ENCODE peak calls at places on chromosomes 7 and 10, in nine cellular contexts. C, U, Y, X, S, A, I, H and N are unnamed samples.

GRCh38 chr10:123141791-123142700 is 5.9 kb upstream of the HMX2 start:
- DNase-seq in C (peak; percentile 37), U (no peak), Y (no peak), X (no peak), S (no peak), A (no peak), I (no peak), H (no peak), N (no peak)

GRCh38 chr7:117113871-117114270 is 160.6 kb downstream of the ST7 start:
- DNase-seq in C (no peak), U (no peak), Y (no peak), X (no peak), S (no peak), A (no peak), I (no peak), H (no peak), N (no peak)

GRCh38 chr10:110706690-110707098 is 62.6 kb downstream of the RBM20 start:
- DNase-seq in C (peak; percentile 30), U (no peak), Y (no peak), X (peak; percentile 16), S (no peak), A (no peak), I (no peak), H (no peak), N (no peak)

GRCh38 chr10:113524539-113525490 is 28.0 kb upstream of the HABP2 start:
- DNase-seq in C (no peak), U (no peak), Y (no peak), X (no peak), S (no peak), A (no peak), I (no peak), H (no peak), N (no peak)

GRCh38 chr7:41431671-41432070 is 271.2 kb downstream of the INHBA start:
- DNase-seq in C (no peak), U (no peak), Y (no peak), X (no peak), S (no peak), A (no peak), I (no peak), H (no peak), N (no peak)

GRCh38 chr7:34840176-34840785 is 182.3 kb downstream of the NPSR1 start:
- DNase-seq in C (no peak), U (no peak), Y (no peak), X (no peak), S (no peak), A (no peak), I (no peak), H (no peak), N (no peak)

GRCh38 chr7:11753441-11753840 is 78.6 kb downstream of the THSD7A start:
- DNase-seq in C (peak; percentile 9), U (no peak), Y (no peak), X (no peak), S (no peak), A (no peak), I (no peak), H (no peak), N (no peak)

GRCh38 chr7:159088016-159088865 is 56.4 kb downstream of the VIPR2 start:
- DNase-seq in C (no peak), U (no peak), Y (no peak), X (no peak), S (peak; percentile 37), A (no peak), I (no peak), H (no peak), N (peak; percentile 14)

GRCh38 chr10:94315975-94316464 is 46.7 kb downstream of the NOC3L start:
- DNase-seq in C (peak; percentile 23), U (no peak), Y (no peak), X (no peak), S (no peak), A (no peak), I (no peak), H (no peak), N (no peak)

GRCh38 chr10:92868557-92868956 is 20.2 kb downstream of the EXOC6 start:
- DNase-seq in C (no peak), U (no peak), Y (no peak), X (no peak), S (no peak), A (no peak), I (no peak), H (no peak), N (no peak)

GRCh38 chr10:119207713-119208552 is 562 bp downstream of the GRK5 start:
- DNase-seq in C (peak; percentile 56), U (no peak), Y (peak; percentile 68), X (no peak), S (peak; percentile 75), A (peak; percentile 47), I (peak; percentile 65), H (peak; percentile 9), N (peak; percentile 92)

GRCh38 chr10:35421553-35422178 is 85.4 kb downstream of the CCNY start:
- DNase-seq in C (no peak), U (no peak), Y (no peak), X (peak; percentile 35), S (no peak), A (no peak), I (no peak), H (no peak), N (no peak)

GRCh38 chr10:112247791-112248190 is 35.4 kb upstream of the TECTB start:
- DNase-seq in C (no peak), U (no peak), Y (no peak), X (no peak), S (no peak), A (no peak), I (no peak), H (no peak), N (no peak)

GRCh38 chr7:155208681-155209477 is 88.8 kb upstream of the INSIG1 start:
- DNase-seq in C (no peak), U (no peak), Y (no peak), X (peak; percentile 35), S (no peak), A (no peak), I (no peak), H (no peak), N (no peak)

GRCh38 chr7:117047496-117047895 is 94.2 kb downstream of the ST7 start:
- DNase-seq in C (no peak), U (no peak), Y (no peak), X (no peak), S (no peak), A (no peak), I (no peak), H (no peak), N (no peak)

GRCh38 chr7:13489386-13489785 is 500.1 kb downstream of the ETV1 start:
- DNase-seq in C (no peak), U (no peak), Y (no peak), X (no peak), S (no peak), A (no peak), I (no peak), H (no peak), N (no peak)

GRCh38 chr10:126256864-126257263 is 131.4 kb downstream of the ADAM12 start:
- DNase-seq in C (peak; percentile 54), U (no peak), Y (no peak), X (no peak), S (no peak), A (no peak), I (no peak), H (no peak), N (no peak)
- TF ChIP-seq CTCF in C (peak; percentile 56), U (peak; percentile 13), Y (no peak), X (no peak), S (no peak), A (no peak), I (no peak), H (no peak), N (no peak)

DNA sequence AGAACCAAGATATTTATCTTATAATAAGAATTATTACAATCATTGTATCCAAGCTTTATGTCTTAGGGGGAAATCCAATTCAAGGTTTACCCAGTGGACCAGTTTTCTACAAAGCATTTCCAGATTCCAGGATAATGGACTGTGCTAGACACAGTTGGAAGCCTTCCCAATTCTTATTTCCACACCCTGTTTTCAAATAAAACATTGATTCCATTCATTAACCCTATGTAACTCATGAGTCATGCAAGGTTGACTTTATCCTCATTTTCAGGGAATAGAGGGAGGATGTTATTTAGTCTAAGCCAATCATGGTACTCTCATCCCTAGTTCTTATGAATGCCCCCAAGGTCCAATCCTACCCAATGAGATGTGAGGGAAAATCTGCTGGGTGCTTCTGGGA is 145.7 kb downstream of the RNLS start:
- DNase-seq in C (no peak), U (no peak), Y (no peak), X (no peak), S (no peak), A (no peak), I (no peak), H (no peak), N (no peak)
- H3K4me1 ChIP-seq in C (no peaks in the 10 kb centered on the region), U (no peaks in the 10 kb centered on the region), Y (no peaks in the 10 kb centered on the region), X (peaks cover 7% of the 10 kb centered on the region), S (no peaks in the 10 kb centered on the region), A (peaks cover 6% of the 10 kb centered on the region), I (no peaks in the 10 kb centered on the region), H (no peaks in the 10 kb centered on the region), N (no peaks in the 10 kb centered on the region)

GRCh38 chr10:11270135-11270857 is 252.6 kb downstream of the CELF2 start:
- DNase-seq in C (peak; percentile 93), U (peak; percentile 66), Y (peak; percentile 74), X (peak; percentile 50), S (peak; percentile 76), A (peak; percentile 68), I (peak; percentile 83), H (no peak), N (no peak)

GRCh38 chr10:11272915-11273389 is 255.3 kb downstream of the CELF2 start:
- DNase-seq in C (no peak), U (no peak), Y (no peak), X (no peak), S (no peak), A (no peak), I (no peak), H (no peak), N (no peak)

GRCh38 chr10:11265486-11265885 is 247.8 kb downstream of the CELF2 start:
- DNase-seq in C (no peak), U (no peak), Y (no peak), X (no peak), S (no peak), A (no peak), I (no peak), H (no peak), N (no peak)

GRCh38 chr10:11276475-11276990 is 258.9 kb downstream of the CELF2 start:
- DNase-seq in C (no peak), U (no peak), Y (no peak), X (no peak), S (no peak), A (no peak), I (no peak), H (no peak), N (no peak)

DNA sequence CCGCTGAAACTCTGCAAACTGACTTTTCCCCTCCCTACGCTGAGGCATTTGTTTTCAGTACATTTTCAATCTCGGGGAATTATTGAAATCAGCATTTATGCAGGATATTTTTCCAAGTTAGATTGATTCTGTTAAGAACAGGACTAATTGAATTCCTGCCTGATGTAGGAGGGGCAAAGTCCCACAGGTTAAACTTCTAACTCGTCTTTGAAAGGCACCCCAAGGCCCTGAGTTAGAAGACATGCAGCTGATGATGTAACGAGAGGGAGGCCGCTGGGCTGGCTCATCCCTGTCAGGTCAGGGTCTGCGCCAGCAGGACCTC is 253.1 kb downstream of the CELF2 start:
- DNase-seq in C (no peak), U (no peak), Y (no peak), X (no peak), S (no peak), A (no peak), I (no peak), H (no peak), N (no peak)
- TF ChIP-seq CTCF in C (no peak), U (no peak), Y (no peak), X (no peak), S (no peak), A (no peak), I (peak; percentile 25), H (no peak), N (no peak)

GRCh38 chr10:118195729-118196128 is 146.4 kb downstream of the FAM204A start:
- DNase-seq in C (no peak), U (no peak), Y (no peak), X (no peak), S (no peak), A (no peak), I (no peak), H (no peak), N (no peak)
- H3K4me1 ChIP-seq in C (no peaks in the 10 kb centered on the region), U (no peaks in the 10 kb centered on the region), Y (no peaks in the 10 kb centered on the region), X (no peaks in the 10 kb centered on the region), S (no peaks in the 10 kb centered on the region), A (no peaks in the 10 kb centered on the region), I (no peaks in the 10 kb centered on the region), H (no peaks in the 10 kb centered on the region), N (no peaks in the 10 kb centered on the region)